ENCODE peak calls at places on chromosomes 4 and X, in nine cellular contexts. V is HL-60, P is GM23338, T is A549, Q is HCT116, R is SK-N-SH, W is HepG2, K is K562, J is Panc1. N is an unnamed sample.

GRCh38 chr4:159946983-159947645 is 844.2 kb downstream of the RAPGEF2 start:
- DNase-seq in J (peak; percentile 17), V (peak; percentile 6), T (peak; percentile 72), Q (peak; percentile 70), R (peak; percentile 40), K (peak; percentile 1), P (peak; percentile 82), W (peak; percentile 52), N (peak; percentile 2)

GRCh38 chrX:106612403-106612789 is 618 bp downstream of the RADX start:
- DNase-seq in Q (no peak), W (peak; percentile 0), R (no peak), K (no peak), V (no peak), P (peak; percentile 21), T (no peak), J (no peak), N (no peak)

GRCh38 chrX:13759152-13759718 is 24.7 kb downstream of the OFD1 start:
- DNase-seq in R (no peak), V (peak; percentile 65), J (no peak), Q (no peak), K (no peak), T (no peak), W (no peak), P (no peak), N (peak; percentile 70)

GRCh38 chr4:90187148-90187884 is 60.1 kb downstream of the CCSER1 start:
- DNase-seq in R (no peak), W (no peak), Q (no peak), P (no peak), V (no peak), K (no peak), J (no peak), T (no peak), N (peak; percentile 35)

GRCh38 chr4:39976945-39977488 is 694 bp downstream of the PDS5A start:
- DNase-seq in Q (no peak), W (no peak), P (peak; percentile 19), K (peak; percentile 62), R (no peak), V (peak; percentile 36), J (no peak), T (peak; percentile 17), N (no peak)

GRCh38 chr4:71520308-71520707 is 181.5 kb downstream of the SLC4A4 start:
- DNase-seq in P (no peak), W (no peak), V (no peak), K (no peak), Q (no peak), T (no peak), R (no peak), J (no peak), N (no peak)

GRCh38 chrX:48890296-48890925 is 7.2 kb downstream of the TIMM17B start:
- DNase-seq in J (no peak), P (peak; percentile 35), W (no peak), R (no peak), Q (no peak), K (no peak), T (no peak), V (no peak), N (no peak)

GRCh38 chr4:159764343-159764952 is 661.6 kb downstream of the RAPGEF2 start:
- DNase-seq in Q (peak; percentile 62), T (peak; percentile 61), P (peak; percentile 78), R (peak; percentile 59), V (peak; percentile 30), K (peak; percentile 1), J (no peak), W (peak; percentile 31), N (no peak)

GRCh38 chr4:187617117-187617516 is 378.5 kb upstream of the ZFP42 start:
- DNase-seq in W (no peak), V (no peak), T (no peak), R (no peak), J (no peak), Q (no peak), K (no peak), P (no peak), N (no peak)

GRCh38 chrX:119121341-119121740 is 6.3 kb downstream of the KIAA1210 start:
- DNase-seq in Q (no peak), T (no peak), K (no peak), W (no peak), V (no peak), P (no peak), R (no peak), J (no peak), N (no peak)

GRCh38 chrX:134388161-134389109 is 71.5 kb upstream of the HPRT1 start:
- DNase-seq in P (no peak), R (no peak), K (no peak), J (no peak), V (peak; percentile 49), Q (no peak), T (no peak), W (no peak), N (peak; percentile 43)

GRCh38 chr4:15043226-15043625 is 40.9 kb downstream of the CPEB2 start:
- DNase-seq in J (no peak), T (peak; percentile 7), V (no peak), Q (peak; percentile 13), W (peak; percentile 24), K (peak; percentile 20), R (peak; percentile 19), P (peak; percentile 27), N (no peak)

GRCh38 chr4:145843148-145843547 is 95.5 kb downstream of the ZNF827 start:
- DNase-seq in K (no peak), J (no peak), W (no peak), T (no peak), V (no peak), Q (no peak), P (no peak), R (no peak), N (no peak)

GRCh38 chr4:135065366-135065765 is 863.8 kb upstream of the PABPC4L start:
- DNase-seq in R (no peak), P (no peak), J (no peak), K (no peak), Q (no peak), W (no peak), V (no peak), T (no peak), N (no peak)

GRCh38 chrX:109840585-109840984 is 107.5 kb upstream of the ACSL4 start:
- DNase-seq in Q (peak; percentile 21), T (peak; percentile 69), J (no peak), R (no peak), P (no peak), K (peak; percentile 70), V (peak; percentile 70), W (peak; percentile 17), N (no peak)

GRCh38 chr4:95450294-95450693 is 98.5 kb downstream of the UNC5C start:
- DNase-seq in J (no peak), V (no peak), K (no peak), T (no peak), Q (no peak), P (no peak), W (no peak), R (no peak), N (no peak)

GRCh38 chr4:95445251-95445650 is 103.5 kb downstream of the UNC5C start:
- DNase-seq in J (no peak), R (no peak), W (no peak), Q (no peak), K (no peak), V (no peak), P (no peak), T (no peak), N (no peak)

GRCh38 chr4:95446204-95446603 is 102.6 kb downstream of the UNC5C start:
- DNase-seq in W (no peak), J (no peak), P (no peak), K (no peak), T (no peak), Q (no peak), R (no peak), V (no peak), N (no peak)
- H3K4me3 ChIP-seq in W (no peak overlapping the region), J (no peak overlapping the region), P (no peak overlapping the region), K (no peak overlapping the region), T (no peak overlapping the region), Q (no peak overlapping the region), R (no peak overlapping the region), V (no peak overlapping the region), N (no peak overlapping the region)

GRCh38 chr4:1628892-1629703 is 55.0 kb downstream of the FAM53A start:
- DNase-seq in V (peak; percentile 45), K (peak; percentile 82), J (peak; percentile 5), T (peak; percentile 27), Q (peak; percentile 4), R (peak; percentile 91), W (peak; percentile 30), P (peak; percentile 79), N (no peak)
- TF ChIP-seq REST in V (no peak), K (no peak), J (no peak), T (no peak), Q (no peak), R (no peak), W (no peak), P (no peak), N (no peak)

GRCh38 chr4:128289523-128290158 is 2.0 kb upstream of the PGRMC2 start:
- DNase-seq in K (peak; percentile 47), P (no peak), V (no peak), T (no peak), Q (no peak), R (no peak), W (no peak), J (no peak), N (no peak)
- H3K4me3 ChIP-seq in K (peak overlapping the region; percentile 59), P (peak overlapping the region; percentile 95), V (no peak overlapping the region), T (peak overlapping the region; percentile 59), Q (no peak overlapping the region), R (no peak overlapping the region), W (no peak overlapping the region), J (no peak overlapping the region), N (no peak overlapping the region)

GRCh38 chr4:3450643-3451042 is 8.9 kb downstream of the HGFAC start:
- DNase-seq in R (no peak), W (no peak), Q (no peak), T (no peak), P (no peak), K (no peak), J (no peak), V (no peak), N (no peak)

GRCh38 chr4:3449047-3449573 is 7.3 kb downstream of the HGFAC start:
- DNase-seq in T (no peak), W (no peak), K (no peak), P (no peak), J (no peak), V (no peak), Q (no peak), R (no peak), N (no peak)

GRCh38 chr4:3452376-3452775 is 10.6 kb downstream of the HGFAC start:
- DNase-seq in J (no peak), K (peak; percentile 73), W (peak; percentile 74), P (peak; percentile 77), Q (peak; percentile 41), T (peak; percentile 39), V (no peak), R (no peak), N (no peak)

GRCh38 chr4:3449574-3450534 is 8.1 kb downstream of the HGFAC start:
- DNase-seq in T (no peak), P (no peak), J (no peak), R (no peak), K (no peak), W (no peak), V (no peak), Q (no peak), N (no peak)

DNA sequence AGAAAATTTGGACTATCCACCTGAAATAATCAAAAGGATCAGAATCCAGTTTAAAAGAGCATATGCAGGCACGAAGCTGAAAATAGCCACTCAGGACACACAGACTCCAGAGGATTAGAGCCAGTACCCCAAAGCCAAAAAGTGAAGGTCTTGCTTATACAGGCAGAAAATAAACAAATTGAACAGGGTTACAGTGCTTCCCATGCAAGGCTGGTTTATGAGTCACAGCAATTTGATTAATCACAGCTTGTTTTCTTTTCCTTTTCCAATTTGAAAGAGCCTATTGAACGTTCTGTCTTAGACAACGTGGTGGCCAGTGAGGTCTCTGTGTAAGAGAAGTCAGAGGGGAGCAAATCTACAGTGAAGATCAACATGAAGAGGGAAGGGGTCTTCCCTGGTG is 10.2 kb downstream of the HGFAC start:
- DNase-seq in R (no peak), Q (no peak), P (no peak), V (no peak), T (no peak), J (no peak), K (no peak), W (no peak), N (no peak)
- TF ChIP-seq REST in R (no peak), Q (no peak), P (no peak), V (no peak), T (no peak), J (no peak), K (no peak), W (no peak), N (no peak)